ENCODE peak calls at places on chromosomes 6 and 20, in five cellular contexts. F is heart left ventricle, Q is A549, C is GOT3, M is coronary artery. J is an unnamed sample.

GRCh38 chr6:28474441-28475219 is 31.3 kb upstream of the ZSCAN23 start:
- DNase-seq in F (no peak), Q (peak), C (no peak), M (no peak), J (peak)

GRCh38 chr6:54624216-54624615 is 222.4 kb upstream of the FAM83B start:
- DNase-seq in F (no peak), Q (no peak), C (no peak), M (no peak), J (no peak)

GRCh38 chr6:118558811-118559217 is 10.7 kb downstream of the PLN start:
- DNase-seq in F (no peak), Q (no peak), C (no peak), M (no peak), J (no peak)

GRCh38 chr6:112017169-112017568 is 36.7 kb upstream of the CCN6 start:
- DNase-seq in F (no peak), Q (no peak), C (no peak), M (no peak), J (no peak)

GRCh38 chr6:39167321-39167720 is 52.3 kb upstream of the SAYSD1 start:
- DNase-seq in F (no peak), Q (no peak), C (no peak), M (no peak), J (no peak)

GRCh38 chr6:16741112-16742016 is 19.9 kb downstream of the ATXN1 start:
- DNase-seq in F (no peak), Q (no peak), C (no peak), M (no peak), J (peak)

GRCh38 chr20:58005581-58006345 is 222.7 kb downstream of the ANKRD60 start:
- DNase-seq in F (no peak), Q (no peak), C (no peak), M (no peak), J (no peak)

GRCh38 chr6:164507197-164507957 is 802.0 kb downstream of the C6orf118 start:
- DNase-seq in F (no peak), Q (no peak), C (no peak), M (no peak), J (peak)

GRCh38 chr6:100806280-100806679 is 74.8 kb downstream of the ASCC3 start:
- DNase-seq in F (no peak), Q (no peak), C (no peak), M (no peak), J (no peak)

GRCh38 chr20:9311132-9311531 is 203.3 kb upstream of the LAMP5 start:
- DNase-seq in F (no peak), Q (no peak), C (no peak), M (no peak), J (no peak)

GRCh38 chr6:160431231-160431630 is 83.1 kb downstream of the SLC22A3 start:
- DNase-seq in F (peak), Q (no peak), C (no peak), M (peak), J (no peak)

GRCh38 chr6:136639671-136640070 is 89.4 kb upstream of the MAP7 start:
- DNase-seq in F (no peak), Q (no peak), C (no peak), M (no peak), J (no peak)

GRCh38 chr20:57656252-57656820 is 36.1 kb upstream of the ZBP1 start:
- DNase-seq in F (no peak), Q (no peak), C (no peak), M (peak), J (no peak)

GRCh38 chr6:26045046-26045938 is 41.9 kb upstream of the HFE start:
- DNase-seq in F (peak), Q (peak), C (peak), M (peak), J (no peak)

GRCh38 chr6:50007821-50008220 is 14.0 kb downstream of the DEFB110 start:
- DNase-seq in F (no peak), Q (no peak), C (no peak), M (no peak), J (no peak)

GRCh38 chr20:38050691-38051090 is 17.1 kb downstream of the RPRD1B start:
- DNase-seq in F (no peak), Q (no peak), C (no peak), M (no peak), J (no peak)

GRCh38 chr6:148608211-148608951 is 138.4 kb upstream of the UST start:
- DNase-seq in F (no peak), Q (no peak), C (no peak), M (no peak), J (no peak)

GRCh38 chr20:50834599-50835005 is 39.7 kb downstream of the BCAS4 start:
- DNase-seq in F (no peak), Q (no peak), C (no peak), M (no peak), J (no peak)

GRCh38 chr6:82624251-82624650 is 260.6 kb downstream of the TPBG start:
- DNase-seq in F (no peak), Q (no peak), C (no peak), M (no peak), J (no peak)

GRCh38 chr6:134589512-134589911 is 271.6 kb upstream of the SGK1 start:
- DNase-seq in F (no peak), Q (peak), C (peak), M (no peak), J (peak)

J was measured in epithelial cell of proximal tubule.